ENCODE peak calls at places on chromosomes 12 and 14, in five cellular contexts. G is endothelial cell; K is CD8-positive, alpha-beta T cell; P is PC-3; W is adrenal gland. T is an unnamed sample.

GRCh38 chr12:1912580-1913376 is 5.7 kb downstream of the CACNA2D4 start:
- DNase-seq in K (no peak), W (peak), G (no peak), P (peak), T (no peak)

GRCh38 chr12:24795699-24796385 is 153.1 kb downstream of the BCAT1 start:
- DNase-seq in G (no peak), P (no peak), W (no peak), K (no peak), T (no peak)

GRCh38 chr14:95515523-95516517 is 630 bp downstream of the SYNE3 start:
- DNase-seq in P (peak), G (peak), W (peak), K (peak), T (no peak)

GRCh38 chr14:77158175-77158908 is 16.8 kb upstream of the ZDHHC22 start:
- DNase-seq in P (peak), G (no peak), W (peak), K (no peak), T (no peak)

GRCh38 chr12:57825451-57825850 is 6.9 kb upstream of the AVIL start:
- DNase-seq in P (no peak), W (no peak), K (no peak), G (no peak), T (no peak)

GRCh38 chr14:24138396-24139271 is 2.6 kb downstream of the PSME1 start:
- DNase-seq in K (no peak), G (no peak), P (no peak), W (no peak), T (no peak)

GRCh38 chr14:20632831-20633771 is 8.4 kb downstream of the OR6S1 start:
- DNase-seq in K (no peak), W (no peak), G (peak), P (peak), T (peak)

GRCh38 chr12:22588817-22589216 is 36.2 kb upstream of the ETNK1 start:
- DNase-seq in G (no peak), W (no peak), P (no peak), K (no peak), T (no peak)

GRCh38 chr12:57528176-57528575 is 5.6 kb downstream of the MBD6 start:
- DNase-seq in W (no peak), G (no peak), K (no peak), P (no peak), T (no peak)

GRCh38 chr12:96658075-96658474 is 168.7 kb downstream of the CFAP54 start:
- DNase-seq in W (no peak), G (no peak), K (no peak), P (no peak), T (no peak)

GRCh38 chr12:130137141-130138018 is 24.9 kb upstream of the FZD10 start:
- DNase-seq in G (no peak), P (no peak), K (no peak), W (no peak), T (peak)

GRCh38 chr12:7588703-7589329 is 76.9 kb downstream of the APOBEC1 start:
- DNase-seq in K (peak), G (peak), P (peak), W (peak), T (peak)

GRCh38 chr14:55297611-55298323 is 26.5 kb downstream of the FBXO34 start:
- DNase-seq in P (peak), G (no peak), W (no peak), K (no peak), T (peak)

GRCh38 chr14:28412076-28412475 is 354.5 kb upstream of the FOXG1 start:
- DNase-seq in W (no peak), K (no peak), P (no peak), G (no peak), T (no peak)
- TF ChIP-seq CTCF in W (no peak), K (no peak), P (no peak), G (no peak), T (peak)

GRCh38 chr14:105694961-105695360 is 168.6 kb downstream of the TMEM121 start:
- DNase-seq in G (no peak), W (no peak), P (no peak), K (no peak), T (no peak)
- TF ChIP-seq CTCF in G (no peak), W (no peak), P (no peak), K (no peak), T (no peak)

DNA sequence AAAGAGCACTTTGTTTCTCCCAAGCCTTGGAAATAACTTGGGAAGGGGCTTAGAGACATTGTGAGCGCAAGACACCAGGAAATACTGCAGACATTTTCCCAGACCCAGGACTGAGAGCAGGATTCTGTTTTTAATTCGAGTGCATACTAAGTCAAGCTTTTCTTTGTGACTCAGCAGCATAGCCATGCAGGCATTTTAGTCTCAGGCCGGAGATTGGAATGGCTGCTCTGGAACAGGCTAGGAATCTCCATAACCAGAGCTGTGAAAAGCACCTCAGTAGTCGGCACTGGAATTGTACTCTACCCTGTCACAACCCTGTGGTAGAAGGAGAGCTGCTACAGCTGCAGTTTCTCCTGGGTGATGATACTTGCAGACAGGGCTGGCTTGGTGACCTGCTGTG is 28.9 kb upstream of the GARIN6 start:
- DNase-seq in P (no peak), G (no peak), K (no peak), W (no peak), T (no peak)
- TF ChIP-seq CTCF in P (no peak), G (no peak), K (no peak), W (no peak), T (no peak)

GRCh38 chr12:106127289-106128126 is 11.2 kb downstream of the NUAK1 start:
- DNase-seq in G (no peak), P (peak), K (no peak), W (no peak), T (no peak)
- TF ChIP-seq CTCF in G (no peak), P (no peak), K (no peak), W (no peak), T (no peak)

DNA sequence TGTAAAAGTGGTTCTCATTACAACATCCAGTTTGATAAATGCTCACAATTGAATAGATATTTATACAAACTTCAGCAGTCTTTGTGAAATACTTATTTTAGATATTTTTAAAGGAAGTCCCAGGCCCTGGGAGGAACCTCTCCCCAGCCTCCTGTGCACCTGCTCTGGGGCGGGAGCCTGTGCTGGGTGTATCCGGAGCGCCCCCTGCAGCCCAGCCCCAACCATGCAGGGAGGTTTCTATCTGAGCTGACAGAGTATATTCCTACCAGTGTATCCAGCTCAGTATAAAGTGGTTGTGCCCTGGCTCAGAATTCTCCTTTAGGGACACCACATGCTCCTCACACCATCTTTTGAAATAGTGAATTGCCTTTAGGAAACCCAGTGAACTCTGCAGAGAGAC is 851.8 kb downstream of the TMEM121 start:
- DNase-seq in G (no peak), K (peak), W (no peak), P (no peak), T (no peak)
- TF ChIP-seq CTCF in G (no peak), K (peak), W (no peak), P (no peak), T (no peak)

GRCh38 chr12:71354871-71355270 is 84.7 kb upstream of the LGR5 start:
- DNase-seq in G (no peak), K (no peak), W (no peak), P (no peak), T (no peak)
- TF ChIP-seq CTCF in G (no peak), K (no peak), W (no peak), P (no peak), T (no peak)

T was measured in foreskin keratinocyte.